ENCODE peak calls at places on chromosomes 7 and 10, in six cellular contexts. K is left colon; N is activated CD8-positive, alpha-beta memory T cell treated with anti-CD3 and anti-CD28 coated beads for 24 hours; S is lower lobe of right lung; O is ecto neural progenitor cell; Y is HEK293T. U is an unnamed sample.

GRCh38 chr10:93208717-93209464 is 135.2 kb downstream of the CYP26A1 start:
- DNase-seq in K (no peak), N (no peak), S (no peak), O (no peak), Y (no peak), U (no peak)

GRCh38 chr7:22723171-22723601 is 3.8 kb upstream of the IL6 start:
- DNase-seq in K (peak; percentile 38), N (no peak), S (peak; percentile 76), O (no peak), Y (no peak), U (no peak)

GRCh38 chr7:57400531-57401155 is 49.3 kb upstream of the ZNF716 start:
- DNase-seq in K (no peak), N (no peak), S (no peak), O (no peak), Y (no peak), U (no peak)

GRCh38 chr10:120131183-120131582 is 238.7 kb downstream of the SEC23IP start:
- DNase-seq in K (peak; percentile 16), N (no peak), S (no peak), O (peak; percentile 72), Y (peak; percentile 46), U (no peak)

GRCh38 chr7:132394283-132395003 is 181.8 kb downstream of the PLXNA4 start:
- DNase-seq in K (no peak), N (no peak), S (no peak), O (no peak), Y (no peak), U (no peak)

GRCh38 chr10:125637496-125637895 is 45.5 kb downstream of the TEX36 start:
- DNase-seq in K (no peak), N (no peak), S (no peak), O (no peak), Y (no peak), U (no peak)

GRCh38 chr10:110758898-110759297 is 112.8 kb upstream of the PDCD4 start:
- DNase-seq in K (no peak), N (no peak), S (no peak), O (no peak), Y (no peak), U (no peak)

GRCh38 chr7:107989618-107990373 is 13.2 kb downstream of the LAMB1 start:
- DNase-seq in K (no peak), N (no peak), S (no peak), O (no peak), Y (no peak), U (no peak)

GRCh38 chr7:64307254-64308018 is 6.3 kb upstream of the ZNF736 start:
- DNase-seq in K (peak; percentile 96), N (peak; percentile 95), S (peak; percentile 97), O (no peak), Y (peak; percentile 78), U (peak; percentile 97)

GRCh38 chr7:100825760-100826545 is 1.4 kb downstream of the EPHB4 start:
- DNase-seq in K (no peak), N (no peak), S (no peak), O (no peak), Y (no peak), U (no peak)

GRCh38 chr10:97599272-97599619 is 9.7 kb downstream of the C10orf62 start:
- DNase-seq in K (no peak), N (no peak), S (no peak), O (no peak), Y (no peak), U (no peak)

GRCh38 chr7:71343821-71344341 is 211.9 kb downstream of the GALNT17 start:
- DNase-seq in K (no peak), N (no peak), S (no peak), O (no peak), Y (no peak), U (no peak)

GRCh38 chr10:51052152-51052551 is 22.1 kb upstream of the PRKG1 start:
- DNase-seq in K (no peak), N (no peak), S (no peak), O (no peak), Y (no peak), U (no peak)

GRCh38 chr7:5420108-5420840 is 3.4 kb downstream of the TNRC18 start:
- DNase-seq in K (peak; percentile 45), N (peak; percentile 67), S (peak; percentile 61), O (peak; percentile 73), Y (no peak), U (no peak)

GRCh38 chr10:97335188-97335619 is 675 bp upstream of the FRAT2 start:
- DNase-seq in K (no peak), N (no peak), S (peak; percentile 54), O (no peak), Y (no peak), U (no peak)

GRCh38 chr7:877312-878232 is 1.2 kb downstream of the GET4 start:
- DNase-seq in K (peak; percentile 67), N (no peak), S (no peak), O (no peak), Y (no peak), U (no peak)

GRCh38 chr7:29976265-29976664 is 13.3 kb downstream of the SCRN1 start:
- DNase-seq in K (no peak), N (no peak), S (no peak), O (no peak), Y (no peak), U (no peak)

GRCh38 chr10:126041804-126042231 is 145.5 kb downstream of the FANK1 start:
- DNase-seq in K (peak; percentile 50), N (peak; percentile 68), S (peak; percentile 91), O (peak; percentile 77), Y (no peak), U (no peak)

GRCh38 chr10:96152437-96152836 is 22.3 kb downstream of the ZNF518A start:
- DNase-seq in K (no peak), N (no peak), S (no peak), O (no peak), Y (no peak), U (no peak)